ENCODE peak calls at places on chromosomes 16 and 17, in four cellular contexts. One of them, this sample, is unnamed.

GRCh38 chr16:50425648-50426047 is 56.9 kb upstream of the BRD7 start:
- DNase-seq in Karpas-422: no peak
- DNase-seq in fibroblast of lung: no peak
- DNase-seq in PC-9: no peak
- DNase-seq in this sample: no peak

GRCh38 chr17:56945938-56946337 is 14.9 kb downstream of the COIL start:
- DNase-seq in PC-9: no peak
- DNase-seq in Karpas-422: no peak
- DNase-seq in fibroblast of lung: no peak
- DNase-seq in this sample: no peak

GRCh38 chr16:2328428-2328827 is 12.1 kb downstream of the ABCA3 start:
- DNase-seq in PC-9: no peak
- DNase-seq in Karpas-422: no peak
- DNase-seq in fibroblast of lung: no peak
- DNase-seq in this sample: no peak

GRCh38 chr17:32519769-32520701 is 33.2 kb downstream of the CDK5R1 start:
- DNase-seq in PC-9: no peak
- DNase-seq in fibroblast of lung: no peak
- DNase-seq in Karpas-422: no peak
- DNase-seq in this sample: peak

GRCh38 chr17:36544320-36545092 is at the start of gene GGNBP2:
- DNase-seq in PC-9: peak
- DNase-seq in fibroblast of lung: peak
- DNase-seq in Karpas-422: peak
- DNase-seq in this sample: peak

GRCh38 chr17:59401274-59401673 is 69.8 kb downstream of the YPEL2 start:
- DNase-seq in fibroblast of lung: no peak
- DNase-seq in Karpas-422: no peak
- DNase-seq in PC-9: no peak
- DNase-seq in this sample: no peak

GRCh38 chr17:15485045-15485444 is 17.6 kb upstream of the CDRT4 start:
- DNase-seq in fibroblast of lung: no peak
- DNase-seq in PC-9: no peak
- DNase-seq in Karpas-422: no peak
- DNase-seq in this sample: peak

GRCh38 chr17:44610871-44611270 is 45.4 kb upstream of the MEIOC start:
- DNase-seq in fibroblast of lung: no peak
- DNase-seq in Karpas-422: no peak
- DNase-seq in PC-9: no peak
- DNase-seq in this sample: no peak

GRCh38 chr16:23534868-23535860 is 22.0 kb downstream of the EARS2 start:
- DNase-seq in Karpas-422: no peak
- DNase-seq in PC-9: no peak
- DNase-seq in fibroblast of lung: no peak
- DNase-seq in this sample: no peak

GRCh38 chr16:710500-711075 is 4.3 kb upstream of the METRN start:
- DNase-seq in fibroblast of lung: no peak
- DNase-seq in Karpas-422: peak
- DNase-seq in PC-9: no peak
- DNase-seq in this sample: no peak

GRCh38 chr16:85387171-85387507 is 226.0 kb upstream of the GSE1 start:
- DNase-seq in fibroblast of lung: no peak
- DNase-seq in Karpas-422: no peak
- DNase-seq in PC-9: no peak
- DNase-seq in this sample: no peak

GRCh38 chr17:79968116-79968515 is 67.6 kb downstream of the TBC1D16 start:
- DNase-seq in Karpas-422: no peak
- DNase-seq in PC-9: no peak
- DNase-seq in fibroblast of lung: no peak
- DNase-seq in this sample: no peak

GRCh38 chr16:84153660-84154214 is 8.6 kb downstream of the DNAAF1 start:
- DNase-seq in PC-9: no peak
- DNase-seq in fibroblast of lung: no peak
- DNase-seq in Karpas-422: no peak
- DNase-seq in this sample: no peak

GRCh38 chr16:88318521-88318920 is 64.2 kb upstream of the ZNF469 start:
- DNase-seq in PC-9: no peak
- DNase-seq in Karpas-422: no peak
- DNase-seq in fibroblast of lung: no peak
- DNase-seq in this sample: no peak

GRCh38 chr16:67723940-67724339 is 4.8 kb upstream of the GFOD2 start:
- DNase-seq in fibroblast of lung: no peak
- DNase-seq in Karpas-422: no peak
- DNase-seq in PC-9: no peak
- DNase-seq in this sample: no peak

GRCh38 chr17:45686250-45686649 is 97.9 kb upstream of the CRHR1 start:
- DNase-seq in PC-9: no peak
- DNase-seq in fibroblast of lung: no peak
- DNase-seq in Karpas-422: no peak
- DNase-seq in this sample: no peak

GRCh38 chr16:83936581-83937165 is 16.4 kb upstream of the OSGIN1 start:
- DNase-seq in Karpas-422: no peak
- DNase-seq in fibroblast of lung: no peak
- DNase-seq in PC-9: no peak
- DNase-seq in this sample: no peak

GRCh38 chr16:31819948-31820347 is 53.7 kb upstream of the ZNF267 start:
- DNase-seq in Karpas-422: no peak
- DNase-seq in fibroblast of lung: no peak
- DNase-seq in PC-9: no peak
- DNase-seq in this sample: no peak

GRCh38 chr16:70800306-70800705 is 652 bp downstream of the VAC14 start:
- DNase-seq in PC-9: no peak
- DNase-seq in fibroblast of lung: no peak
- DNase-seq in Karpas-422: peak
- DNase-seq in this sample: peak

GRCh38 chr16:57257455-57258070 is 12.5 kb downstream of the ARL2BP start:
- DNase-seq in PC-9: no peak
- DNase-seq in fibroblast of lung: no peak
- DNase-seq in Karpas-422: no peak
- DNase-seq in this sample: no peak

GRCh38 chr17:16437083-16437482 is 21.7 kb downstream of the TRPV2 start:
- DNase-seq in Karpas-422: no peak
- DNase-seq in fibroblast of lung: no peak
- DNase-seq in PC-9: no peak
- DNase-seq in this sample: no peak

GRCh38 chr17:48004973-48005372 is 32.6 kb downstream of the COPZ2 start:
- DNase-seq in PC-9: no peak
- DNase-seq in Karpas-422: no peak
- DNase-seq in fibroblast of lung: no peak
- DNase-seq in this sample: no peak

GRCh38 chr16:55842369-55843104 is 9.6 kb upstream of the CES1 start:
- DNase-seq in fibroblast of lung: peak
- DNase-seq in PC-9: no peak
- DNase-seq in Karpas-422: peak
- DNase-seq in this sample: peak

GRCh38 chr17:27536781-27537180 is 80.5 kb downstream of the KSR1 start:
- DNase-seq in PC-9: no peak
- DNase-seq in Karpas-422: no peak
- DNase-seq in fibroblast of lung: no peak
- DNase-seq in this sample: no peak

GRCh38 chr17:5413682-5414081 is 5.8 kb downstream of the NUP88 start:
- DNase-seq in PC-9: peak
- DNase-seq in Karpas-422: no peak
- DNase-seq in fibroblast of lung: peak
- DNase-seq in this sample: no peak

GRCh38 chr16:30115238-30115637 is 1.9 kb upstream of the GDPD3 start:
- DNase-seq in fibroblast of lung: no peak
- DNase-seq in Karpas-422: no peak
- DNase-seq in PC-9: peak
- DNase-seq in this sample: no peak

GRCh38 chr17:11324846-11325420 is 83.9 kb downstream of the SHISA6 start:
- DNase-seq in Karpas-422: no peak
- DNase-seq in fibroblast of lung: no peak
- DNase-seq in PC-9: no peak
- DNase-seq in this sample: no peak

GRCh38 chr17:45131294-45131615 is 1.1 kb downstream of the PLCD3 start:
- DNase-seq in PC-9: no peak
- DNase-seq in Karpas-422: no peak
- DNase-seq in fibroblast of lung: no peak
- DNase-seq in this sample: no peak

GRCh38 chr17:44345497-44346026 is 460 bp downstream of the GRN start:
- DNase-seq in PC-9: peak
- DNase-seq in Karpas-422: peak
- DNase-seq in fibroblast of lung: peak
- DNase-seq in this sample: peak

GRCh38 chr16:9345046-9345445 is 253.6 kb downstream of the HAPSTR1 start:
- DNase-seq in Karpas-422: no peak
- DNase-seq in fibroblast of lung: no peak
- DNase-seq in PC-9: no peak
- DNase-seq in this sample: no peak

GRCh38 chr16:77234611-77235010 is 35.4 kb downstream of the SYCE1L start:
- DNase-seq in Karpas-422: no peak
- DNase-seq in fibroblast of lung: no peak
- DNase-seq in PC-9: peak
- DNase-seq in this sample: peak

GRCh38 chr17:40559016-40559853 is 6.0 kb downstream of the CCR7 start:
- DNase-seq in Karpas-422: no peak
- DNase-seq in PC-9: no peak
- DNase-seq in fibroblast of lung: no peak
- DNase-seq in this sample: no peak

GRCh38 chr16:25109643-25110042 is 1.9 kb upstream of the LCMT1 start:
- DNase-seq in PC-9: peak
- DNase-seq in fibroblast of lung: peak
- DNase-seq in Karpas-422: no peak
- DNase-seq in this sample: no peak

GRCh38 chr16:21117567-21117966 is 33.1 kb downstream of the DNAH3 start:
- DNase-seq in Karpas-422: no peak
- DNase-seq in PC-9: no peak
- DNase-seq in fibroblast of lung: no peak
- DNase-seq in this sample: no peak

GRCh38 chr16:77569406-77569805 is 134.6 kb upstream of the ADAMTS18 start:
- DNase-seq in PC-9: no peak
- DNase-seq in Karpas-422: no peak
- DNase-seq in fibroblast of lung: no peak
- DNase-seq in this sample: no peak

GRCh38 chr16:89047331-89048086 is 46.1 kb upstream of the ACSF3 start:
- DNase-seq in fibroblast of lung: no peak
- DNase-seq in Karpas-422: no peak
- DNase-seq in PC-9: no peak
- DNase-seq in this sample: no peak

GRCh38 chr17:82301916-82302497 is 15.4 kb downstream of the CD7 start:
- DNase-seq in fibroblast of lung: no peak
- DNase-seq in Karpas-422: no peak
- DNase-seq in PC-9: no peak
- DNase-seq in this sample: no peak

GRCh38 chr17:14332331-14332730 is 31.4 kb downstream of the HS3ST3B1 start:
- DNase-seq in fibroblast of lung: no peak
- DNase-seq in PC-9: no peak
- DNase-seq in Karpas-422: no peak
- DNase-seq in this sample: peak

DNA sequence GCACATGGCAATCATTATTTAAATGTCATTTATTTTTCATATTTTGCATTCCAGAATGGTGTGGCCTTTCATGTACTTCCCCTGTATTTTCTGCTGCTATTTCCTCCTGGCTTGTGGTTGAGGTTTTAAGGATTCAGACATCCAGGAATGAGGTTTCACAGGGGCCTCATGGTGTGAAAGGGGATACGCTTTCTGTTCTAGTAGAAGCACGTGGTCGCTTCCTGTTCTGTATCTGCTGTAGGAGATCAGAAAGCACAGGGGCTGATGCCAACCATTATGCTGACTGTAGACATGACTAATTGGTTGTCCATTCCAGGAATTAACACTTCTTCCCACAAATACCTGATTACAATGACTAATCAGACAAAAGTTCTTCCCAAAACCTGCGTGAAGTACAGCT is 405.9 kb downstream of the SHISA9 start:
- DNase-seq in PC-9: peak
- DNase-seq in Karpas-422: no peak
- DNase-seq in fibroblast of lung: no peak
- DNase-seq in this sample: no peak
- H3K4me2 ChIP-seq in PC-9: peak
- H3K4me2 ChIP-seq in Karpas-422: no peak
- H3K4me2 ChIP-seq in fibroblast of lung: no peak
- H3K4me2 ChIP-seq in this sample: no peak

GRCh38 chr17:17837966-17838962 is 1.5 kb upstream of the SREBF1 start:
- DNase-seq in PC-9: peak
- DNase-seq in Karpas-422: no peak
- DNase-seq in fibroblast of lung: peak
- DNase-seq in this sample: peak

GRCh38 chr17:17837380-17837821 is 615 bp upstream of the SREBF1 start:
- DNase-seq in Karpas-422: peak
- DNase-seq in PC-9: peak
- DNase-seq in fibroblast of lung: peak
- DNase-seq in this sample: peak

GRCh38 chr17:17835415-17836249 is 1.2 kb downstream of the SREBF1 start:
- DNase-seq in Karpas-422: peak
- DNase-seq in fibroblast of lung: no peak
- DNase-seq in PC-9: no peak
- DNase-seq in this sample: no peak

GRCh38 chr17:17836250-17836817 is 452 bp downstream of the SREBF1 start:
- DNase-seq in fibroblast of lung: peak
- DNase-seq in Karpas-422: peak
- DNase-seq in PC-9: peak
- DNase-seq in this sample: peak

GRCh38 chr17:17836818-17837379 is at the start of gene SREBF1:
- DNase-seq in fibroblast of lung: peak
- DNase-seq in PC-9: peak
- DNase-seq in Karpas-422: peak
- DNase-seq in this sample: peak
- H2AFZ ChIP-seq in fibroblast of lung: no peak
- H2AFZ ChIP-seq in PC-9: no peak
- H2AFZ ChIP-seq in Karpas-422: no peak
- H2AFZ ChIP-seq in this sample: no peak

GRCh38 chr16:3764409-3764808 is 47.1 kb upstream of the TRAP1 start:
- DNase-seq in PC-9: no peak
- DNase-seq in fibroblast of lung: no peak
- DNase-seq in Karpas-422: no peak
- DNase-seq in this sample: no peak
- H3K4me3 ChIP-seq in PC-9: no peak
- H3K4me3 ChIP-seq in fibroblast of lung: no peak
- H3K4me3 ChIP-seq in Karpas-422: no peak
- H3K4me3 ChIP-seq in this sample: no peak

DNA sequence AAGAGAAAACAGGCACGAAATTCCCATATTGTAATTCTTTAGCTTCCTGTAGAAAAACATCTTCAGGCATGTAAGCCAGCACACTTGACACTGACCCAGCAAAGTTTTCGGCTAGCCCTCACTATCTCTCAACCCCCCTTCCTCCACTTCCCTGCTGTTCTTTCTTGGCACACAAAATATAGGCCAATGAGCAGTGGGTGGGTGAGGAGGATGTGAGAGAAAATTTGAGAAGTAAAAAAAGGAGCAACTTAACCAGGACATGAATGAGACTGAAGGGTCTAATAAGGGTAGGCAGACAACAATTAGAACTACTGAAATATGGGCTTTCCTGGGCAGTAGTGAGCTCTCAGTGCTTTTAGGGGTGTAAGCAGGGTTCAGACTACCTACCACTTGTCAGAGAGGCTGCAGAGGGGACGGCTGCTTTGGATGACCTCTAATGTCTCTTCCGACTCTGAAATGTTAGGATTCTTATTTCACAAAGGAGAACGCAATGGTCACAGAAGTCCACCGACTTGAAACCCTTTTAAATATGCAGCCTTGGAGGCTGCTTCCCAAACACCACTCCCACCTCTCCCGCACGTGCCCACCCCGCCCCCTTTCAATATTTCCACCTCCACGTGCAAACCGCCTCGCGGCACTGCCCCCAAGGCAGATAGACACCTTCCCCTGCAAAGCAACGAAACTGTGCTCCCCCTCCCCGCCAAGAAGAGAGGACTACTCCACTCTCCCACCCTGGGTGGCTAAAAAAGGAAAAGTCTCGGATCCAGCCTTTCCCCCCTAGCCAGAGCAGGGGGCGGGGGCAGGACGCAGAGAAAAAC is 884 bp downstream of the MBTD1 start:
- DNase-seq in fibroblast of lung: no peak
- DNase-seq in PC-9: no peak
- DNase-seq in Karpas-422: peak
- DNase-seq in this sample: no peak
- H3K4me2 ChIP-seq in fibroblast of lung: peak
- H3K4me2 ChIP-seq in PC-9: peak
- H3K4me2 ChIP-seq in Karpas-422: peak
- H3K4me2 ChIP-seq in this sample: peak

This sample was measured in GM23338.